ENCODE peak calls at places on chromosomes 7 and 10, in seven cellular contexts. One of them, this sample, is unnamed.
A peak's percentile ranks its signal among the peaks of the same experiment; 100 is the strongest.

GRCh38 chr7:131040467-131040932 is 287.2 kb upstream of the MKLN1 start:
- DNase-seq in fibroblast of villous mesenchyme: peak; percentile 79
- DNase-seq in A549: peak; percentile 79
- DNase-seq in astrocyte: peak; percentile 38
- DNase-seq in stomach: peak; percentile 62
- DNase-seq in fibroblast of mammary gland: peak; percentile 82
- DNase-seq in body of pancreas: peak; percentile 78
- DNase-seq in this sample: peak; percentile 85

GRCh38 chr10:84429926-84430520 is 101.6 kb downstream of the CCSER2 start:
- DNase-seq in stomach: peak; percentile 72
- DNase-seq in A549: peak; percentile 68
- DNase-seq in astrocyte: no peak
- DNase-seq in fibroblast of villous mesenchyme: peak; percentile 70
- DNase-seq in body of pancreas: peak; percentile 65
- DNase-seq in fibroblast of mammary gland: peak; percentile 60
- DNase-seq in this sample: peak; percentile 69

GRCh38 chr10:59578741-59579140 is 130.9 kb downstream of the SLC16A9 start:
- DNase-seq in stomach: no peak
- DNase-seq in astrocyte: no peak
- DNase-seq in fibroblast of villous mesenchyme: no peak
- DNase-seq in fibroblast of mammary gland: no peak
- DNase-seq in body of pancreas: no peak
- DNase-seq in A549: no peak
- DNase-seq in this sample: no peak

GRCh38 chr7:28853150-28853549 is 105.0 kb downstream of the TRIL start:
- DNase-seq in fibroblast of villous mesenchyme: no peak
- DNase-seq in fibroblast of mammary gland: no peak
- DNase-seq in A549: no peak
- DNase-seq in stomach: no peak
- DNase-seq in body of pancreas: no peak
- DNase-seq in astrocyte: no peak
- DNase-seq in this sample: no peak

GRCh38 chr7:155453296-155454182 is 4.4 kb upstream of the EN2 start:
- DNase-seq in fibroblast of mammary gland: no peak
- DNase-seq in stomach: no peak
- DNase-seq in fibroblast of villous mesenchyme: no peak
- DNase-seq in astrocyte: no peak
- DNase-seq in body of pancreas: no peak
- DNase-seq in A549: no peak
- DNase-seq in this sample: no peak

GRCh38 chr10:20407421-20407820 is 489.7 kb downstream of the NEBL start:
- DNase-seq in stomach: no peak
- DNase-seq in fibroblast of villous mesenchyme: no peak
- DNase-seq in astrocyte: no peak
- DNase-seq in body of pancreas: no peak
- DNase-seq in A549: no peak
- DNase-seq in fibroblast of mammary gland: no peak
- DNase-seq in this sample: no peak

GRCh38 chr7:28626629-28627262 is 214.4 kb downstream of the CREB5 start:
- DNase-seq in astrocyte: peak; percentile 31
- DNase-seq in A549: peak; percentile 40
- DNase-seq in fibroblast of mammary gland: peak; percentile 69
- DNase-seq in body of pancreas: no peak
- DNase-seq in fibroblast of villous mesenchyme: peak; percentile 51
- DNase-seq in stomach: no peak
- DNase-seq in this sample: peak; percentile 61

GRCh38 chr10:34184901-34185386 is 630.2 kb downstream of the PARD3 start:
- DNase-seq in fibroblast of villous mesenchyme: no peak
- DNase-seq in fibroblast of mammary gland: no peak
- DNase-seq in A549: no peak
- DNase-seq in stomach: no peak
- DNase-seq in body of pancreas: no peak
- DNase-seq in astrocyte: no peak
- DNase-seq in this sample: peak; percentile 29

GRCh38 chr7:140640060-140640611 is 477 bp downstream of the DENND2A start:
- DNase-seq in A549: peak; percentile 33
- DNase-seq in fibroblast of mammary gland: no peak
- DNase-seq in stomach: peak; percentile 34
- DNase-seq in fibroblast of villous mesenchyme: peak; percentile 44
- DNase-seq in astrocyte: peak; percentile 31
- DNase-seq in body of pancreas: no peak
- DNase-seq in this sample: peak; percentile 40

DNA sequence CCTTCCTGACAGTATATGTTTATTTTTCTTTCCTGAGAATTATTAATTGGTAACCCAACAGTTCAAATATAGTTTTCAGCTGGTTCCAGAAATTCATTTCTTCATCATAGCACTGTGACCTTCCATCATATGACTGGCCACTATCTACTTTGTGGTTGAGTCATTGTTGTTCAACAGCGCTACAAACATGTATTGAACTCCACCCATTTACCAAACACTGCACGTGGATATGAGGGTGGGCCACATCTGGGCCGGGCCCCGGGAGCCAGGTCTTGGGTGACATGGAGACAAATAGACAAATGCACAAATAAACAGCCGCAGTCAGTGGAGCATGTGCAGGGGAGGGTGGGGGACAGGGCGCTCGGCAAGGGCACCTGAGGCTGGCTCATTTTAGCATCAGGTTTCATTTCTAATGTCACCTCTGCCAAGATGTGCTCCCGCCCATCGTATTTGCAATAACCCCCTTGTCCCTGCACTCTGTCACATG is 24.0 kb upstream of the EEPD1 start:
- DNase-seq in body of pancreas: peak; percentile 78
- DNase-seq in fibroblast of villous mesenchyme: peak; percentile 80
- DNase-seq in stomach: peak; percentile 64
- DNase-seq in A549: peak; percentile 89
- DNase-seq in fibroblast of mammary gland: peak; percentile 84
- DNase-seq in astrocyte: peak; percentile 69
- DNase-seq in this sample: peak; percentile 70
- H3K4me3 ChIP-seq in body of pancreas: no peak overlapping the region
- H3K4me3 ChIP-seq in fibroblast of villous mesenchyme: no peak overlapping the region
- H3K4me3 ChIP-seq in stomach: no peak overlapping the region
- H3K4me3 ChIP-seq in A549: peak overlapping the region; percentile 37
- H3K4me3 ChIP-seq in fibroblast of mammary gland: no peak overlapping the region
- H3K4me3 ChIP-seq in astrocyte: peak overlapping the region; percentile 39
- H3K4me3 ChIP-seq in this sample: no peak overlapping the region

GRCh38 chr10:93390691-93391090 is 91.4 kb downstream of the MYOF start:
- DNase-seq in astrocyte: peak; percentile 48
- DNase-seq in fibroblast of villous mesenchyme: no peak
- DNase-seq in A549: no peak
- DNase-seq in fibroblast of mammary gland: peak; percentile 24
- DNase-seq in body of pancreas: no peak
- DNase-seq in stomach: no peak
- DNase-seq in this sample: no peak

GRCh38 chr10:93383562-93383981 is 98.6 kb downstream of the MYOF start:
- DNase-seq in fibroblast of mammary gland: peak; percentile 95
- DNase-seq in A549: no peak
- DNase-seq in stomach: no peak
- DNase-seq in astrocyte: peak; percentile 98
- DNase-seq in fibroblast of villous mesenchyme: peak; percentile 92
- DNase-seq in body of pancreas: peak; percentile 4
- DNase-seq in this sample: peak; percentile 77

GRCh38 chr10:93384006-93384405 is 98.1 kb downstream of the MYOF start:
- DNase-seq in stomach: no peak
- DNase-seq in fibroblast of villous mesenchyme: no peak
- DNase-seq in A549: peak; percentile 40
- DNase-seq in body of pancreas: peak; percentile 4
- DNase-seq in astrocyte: no peak
- DNase-seq in fibroblast of mammary gland: no peak
- DNase-seq in this sample: no peak

GRCh38 chr10:93392111-93392510 is 90.0 kb downstream of the MYOF start:
- DNase-seq in astrocyte: peak; percentile 25
- DNase-seq in fibroblast of villous mesenchyme: peak; percentile 39
- DNase-seq in body of pancreas: no peak
- DNase-seq in fibroblast of mammary gland: no peak
- DNase-seq in stomach: no peak
- DNase-seq in A549: no peak
- DNase-seq in this sample: no peak

GRCh38 chr10:93386496-93387369 is 95.4 kb downstream of the MYOF start:
- DNase-seq in fibroblast of villous mesenchyme: peak; percentile 92
- DNase-seq in astrocyte: no peak
- DNase-seq in body of pancreas: peak; percentile 44
- DNase-seq in A549: no peak
- DNase-seq in stomach: no peak
- DNase-seq in fibroblast of mammary gland: peak; percentile 62
- DNase-seq in this sample: no peak
- TF ChIP-seq CTCF in fibroblast of villous mesenchyme: peak; percentile 45
- TF ChIP-seq CTCF in astrocyte: no peak
- TF ChIP-seq CTCF in body of pancreas: no peak
- TF ChIP-seq CTCF in A549: no peak
- TF ChIP-seq CTCF in stomach: no peak
- TF ChIP-seq CTCF in fibroblast of mammary gland: no peak
- TF ChIP-seq CTCF in this sample: no peak

GRCh38 chr7:22219036-22219435 is 137.9 kb downstream of the RAPGEF5 start:
- DNase-seq in fibroblast of mammary gland: no peak
- DNase-seq in fibroblast of villous mesenchyme: no peak
- DNase-seq in stomach: no peak
- DNase-seq in body of pancreas: no peak
- DNase-seq in A549: no peak
- DNase-seq in astrocyte: no peak
- DNase-seq in this sample: peak; percentile 42

GRCh38 chr7:22216309-22216708 is 140.6 kb downstream of the RAPGEF5 start:
- DNase-seq in body of pancreas: no peak
- DNase-seq in stomach: no peak
- DNase-seq in A549: no peak
- DNase-seq in fibroblast of mammary gland: no peak
- DNase-seq in fibroblast of villous mesenchyme: no peak
- DNase-seq in astrocyte: no peak
- DNase-seq in this sample: no peak

GRCh38 chr7:22220947-22221346 is 136.0 kb downstream of the RAPGEF5 start:
- DNase-seq in fibroblast of mammary gland: no peak
- DNase-seq in body of pancreas: no peak
- DNase-seq in astrocyte: no peak
- DNase-seq in A549: no peak
- DNase-seq in fibroblast of villous mesenchyme: no peak
- DNase-seq in stomach: no peak
- DNase-seq in this sample: peak; percentile 35

GRCh38 chr7:22216832-22217475 is 140.0 kb downstream of the RAPGEF5 start:
- DNase-seq in body of pancreas: no peak
- DNase-seq in fibroblast of villous mesenchyme: no peak
- DNase-seq in fibroblast of mammary gland: no peak
- DNase-seq in A549: no peak
- DNase-seq in astrocyte: no peak
- DNase-seq in stomach: no peak
- DNase-seq in this sample: no peak

DNA sequence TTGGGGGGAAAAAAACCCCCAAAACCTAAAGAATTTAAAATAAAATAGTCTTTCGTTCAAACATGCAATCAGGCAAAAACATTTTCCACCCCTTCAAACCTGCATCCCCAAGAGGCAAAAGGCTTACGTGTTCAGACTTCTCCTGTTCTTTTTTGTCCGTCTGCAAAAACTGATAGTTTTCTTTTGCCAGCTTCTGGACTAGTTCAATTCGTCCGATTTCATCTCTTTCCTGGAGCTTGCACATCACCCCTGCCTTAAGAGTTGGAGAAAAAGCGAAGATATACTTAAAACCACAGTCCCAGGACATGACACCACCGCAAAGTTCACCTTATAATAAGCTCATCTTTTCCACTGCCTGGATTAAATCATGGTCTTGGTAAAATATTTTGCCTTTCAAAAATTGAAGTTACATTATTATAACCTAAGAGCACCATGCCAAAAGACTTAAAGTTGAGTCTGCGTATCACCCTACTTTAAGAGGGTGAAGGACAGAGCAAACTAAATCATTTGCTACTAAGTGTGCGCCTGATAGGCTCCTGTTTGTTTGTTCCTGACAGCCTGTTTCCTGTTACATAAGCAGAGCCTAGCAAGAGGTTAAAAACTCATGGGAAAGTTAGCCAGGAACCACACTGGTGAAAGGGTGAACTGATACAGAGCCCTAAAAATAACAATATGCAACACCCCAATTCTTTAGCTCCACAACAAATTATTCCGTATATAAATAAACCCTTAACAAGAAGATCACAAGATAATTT is 137.0 kb downstream of the RAPGEF5 start:
- DNase-seq in A549: no peak
- DNase-seq in astrocyte: no peak
- DNase-seq in stomach: no peak
- DNase-seq in fibroblast of villous mesenchyme: peak; percentile 3
- DNase-seq in body of pancreas: no peak
- DNase-seq in fibroblast of mammary gland: no peak
- DNase-seq in this sample: peak; percentile 53
- H3K4me3 ChIP-seq in A549: no peak overlapping the region
- H3K4me3 ChIP-seq in astrocyte: no peak overlapping the region
- H3K4me3 ChIP-seq in stomach: peak overlapping the region; percentile 5
- H3K4me3 ChIP-seq in fibroblast of villous mesenchyme: no peak overlapping the region
- H3K4me3 ChIP-seq in body of pancreas: no peak overlapping the region
- H3K4me3 ChIP-seq in fibroblast of mammary gland: no peak overlapping the region
- H3K4me3 ChIP-seq in this sample: peak overlapping the region; percentile 15

GRCh38 chr10:43203491-43204393 is 63.1 kb downstream of the RASGEF1A start:
- DNase-seq in astrocyte: no peak
- DNase-seq in fibroblast of villous mesenchyme: no peak
- DNase-seq in A549: peak; percentile 43
- DNase-seq in stomach: peak; percentile 24
- DNase-seq in body of pancreas: peak; percentile 46
- DNase-seq in fibroblast of mammary gland: no peak
- DNase-seq in this sample: peak; percentile 15

GRCh38 chr10:43206391-43207235 is 60.3 kb downstream of the RASGEF1A start:
- DNase-seq in stomach: no peak
- DNase-seq in body of pancreas: no peak
- DNase-seq in fibroblast of mammary gland: no peak
- DNase-seq in A549: no peak
- DNase-seq in astrocyte: no peak
- DNase-seq in fibroblast of villous mesenchyme: no peak
- DNase-seq in this sample: no peak

GRCh38 chr10:43204394-43204942 is 62.4 kb downstream of the RASGEF1A start:
- DNase-seq in body of pancreas: no peak
- DNase-seq in A549: no peak
- DNase-seq in astrocyte: no peak
- DNase-seq in fibroblast of villous mesenchyme: no peak
- DNase-seq in fibroblast of mammary gland: no peak
- DNase-seq in stomach: no peak
- DNase-seq in this sample: no peak

GRCh38 chr10:43205681-43206390 is 61.0 kb downstream of the RASGEF1A start:
- DNase-seq in body of pancreas: peak; percentile 1
- DNase-seq in fibroblast of villous mesenchyme: no peak
- DNase-seq in stomach: no peak
- DNase-seq in A549: no peak
- DNase-seq in astrocyte: no peak
- DNase-seq in fibroblast of mammary gland: no peak
- DNase-seq in this sample: no peak

DNA sequence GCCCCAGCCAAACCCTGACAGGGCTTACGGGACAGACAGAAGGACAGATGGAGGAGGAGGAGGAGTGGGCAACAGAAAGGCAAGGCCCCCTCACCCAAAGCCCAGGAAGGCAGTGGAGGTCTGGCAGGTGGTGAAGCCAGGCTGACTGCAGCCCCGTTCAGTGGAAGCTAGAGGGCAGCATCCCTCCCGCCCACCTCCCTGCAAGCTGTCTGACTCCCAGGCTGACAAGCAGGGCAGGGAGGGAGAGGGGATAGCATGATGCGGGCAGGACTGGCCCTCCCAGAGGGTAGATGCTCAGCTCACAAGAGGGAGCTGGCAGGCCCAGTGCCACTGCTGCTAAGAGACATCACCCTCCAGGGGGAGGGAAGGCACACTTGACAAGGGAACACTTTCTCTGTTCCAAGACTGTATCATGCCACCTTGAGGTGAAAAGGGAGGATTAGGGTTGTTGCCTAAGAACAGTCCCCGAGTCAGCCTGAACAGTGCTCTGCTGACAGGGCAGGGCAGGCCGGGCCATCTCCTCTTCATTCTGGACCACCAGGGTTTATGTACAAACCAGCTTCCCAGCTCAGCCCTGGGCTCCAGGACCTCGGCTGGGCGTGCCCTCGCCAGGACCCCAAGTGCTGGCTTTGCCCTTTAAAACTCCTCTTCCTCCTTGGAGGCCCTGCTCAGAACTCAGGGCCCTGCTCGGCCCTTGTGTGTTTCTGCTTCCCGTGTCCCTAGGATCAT is 61.8 kb downstream of the RASGEF1A start:
- DNase-seq in body of pancreas: peak; percentile 48
- DNase-seq in astrocyte: peak; percentile 25
- DNase-seq in A549: peak; percentile 81
- DNase-seq in fibroblast of villous mesenchyme: peak; percentile 54
- DNase-seq in fibroblast of mammary gland: peak; percentile 57
- DNase-seq in stomach: peak; percentile 49
- DNase-seq in this sample: peak; percentile 62
- TF ChIP-seq CTCF in body of pancreas: peak; percentile 33
- TF ChIP-seq CTCF in astrocyte: peak; percentile 46
- TF ChIP-seq CTCF in A549: peak; percentile 83
- TF ChIP-seq CTCF in fibroblast of villous mesenchyme: peak; percentile 78
- TF ChIP-seq CTCF in fibroblast of mammary gland: peak; percentile 76
- TF ChIP-seq CTCF in stomach: peak; percentile 59
- TF ChIP-seq CTCF in this sample: peak; percentile 79

This sample was measured in fibroblast of pulmonary artery.